ENCODE peak calls at places on chromosomes 3 and 15, in six cellular contexts. W is GM12892, B is ovary, I is breast epithelium, N is transverse colon, S is heart left ventricle. H is an unnamed sample.

GRCh38 chr3:58560771-58561311 is 16.4 kb downstream of the FAM107A start:
- DNase-seq in W (no peak), B (no peak), I (no peak), N (no peak), S (no peak), H (no peak)

GRCh38 chr3:126606021-126606420 is 47.3 kb upstream of the C3orf22 start:
- DNase-seq in W (no peak), B (no peak), I (no peak), N (no peak), S (no peak), H (no peak)

GRCh38 chr3:173814809-173815208 is 417.3 kb downstream of the NLGN1 start:
- DNase-seq in W (no peak), B (no peak), I (no peak), N (no peak), S (no peak), H (no peak)

GRCh38 chr3:171374661-171375285 is 85.4 kb downstream of the TNIK start:
- DNase-seq in W (no peak), B (no peak), I (no peak), N (no peak), S (no peak), H (no peak)

GRCh38 chr3:13513051-13513912 is 33.2 kb downstream of the HDAC11 start:
- DNase-seq in W (no peak), B (no peak), I (no peak), N (no peak), S (no peak), H (no peak)

GRCh38 chr3:150020527-150020926 is 49.8 kb upstream of the PFN2 start:
- DNase-seq in W (no peak), B (no peak), I (no peak), N (no peak), S (no peak), H (no peak)

GRCh38 chr3:71512000-71512399 is 71.5 kb downstream of the FOXP1 start:
- DNase-seq in W (peak), B (no peak), I (no peak), N (peak), S (no peak), H (no peak)

GRCh38 chr3:164479978-164480377 is 598.3 kb downstream of the SI start:
- DNase-seq in W (no peak), B (no peak), I (no peak), N (no peak), S (no peak), H (no peak)

GRCh38 chr3:139353920-139354556 is 10.2 kb downstream of the MRPS22 start:
- DNase-seq in W (no peak), B (no peak), I (no peak), N (no peak), S (no peak), H (no peak)

GRCh38 chr3:158727499-158728377 is 4.5 kb downstream of the RARRES1 start:
- DNase-seq in W (peak), B (peak), I (no peak), N (peak), S (peak), H (peak)

GRCh38 chr15:60480149-60480548 is 1.2 kb upstream of the ICE2 start:
- DNase-seq in W (no peak), B (no peak), I (no peak), N (no peak), S (no peak), H (no peak)

GRCh38 chr3:131048030-131048429 is 21.4 kb downstream of the NEK11 start:
- DNase-seq in W (no peak), B (no peak), I (no peak), N (no peak), S (no peak), H (no peak)

GRCh38 chr15:25439456-25439836 is 622 bp upstream of the UBE3A start:
- DNase-seq in W (peak), B (no peak), I (no peak), N (peak), S (peak), H (no peak)

GRCh38 chr15:25441111-25441510 is 2.3 kb upstream of the UBE3A start:
- DNase-seq in W (no peak), B (no peak), I (no peak), N (no peak), S (no peak), H (no peak)

GRCh38 chr15:25436707-25437106 is 2.1 kb downstream of the UBE3A start:
- DNase-seq in W (no peak), B (no peak), I (no peak), N (no peak), S (no peak), H (no peak)

GRCh38 chr15:25437751-25438600 is 848 bp downstream of the UBE3A start:
- DNase-seq in W (peak), B (peak), I (peak), N (peak), S (peak), H (peak)

GRCh38 chr15:25438601-25439455 is at the start of gene UBE3A:
- DNase-seq in W (peak), B (peak), I (peak), N (peak), S (peak), H (peak)
- TF ChIP-seq POLR2A in W (peak), B (peak), I (no peak), N (peak), S (no peak), H (peak)

GRCh38 chr15:91263632-91264477 is 163.8 kb downstream of the SV2B start:
- DNase-seq in W (no peak), B (peak), I (no peak), N (peak), S (peak), H (peak)
- TF ChIP-seq POLR2A in W (no peak), B (no peak), I (no peak), N (no peak), S (no peak), H (no peak)

GRCh38 chr3:30548605-30549004 is 57.8 kb upstream of the TGFBR2 start:
- DNase-seq in W (no peak), B (no peak), I (no peak), N (no peak), S (no peak), H (no peak)
- TF ChIP-seq POLR2A in W (no peak), B (no peak), I (no peak), N (no peak), S (no peak), H (no peak)

GRCh38 chr3:46021516-46021915 is 5.8 kb downstream of the XCR1 start:
- DNase-seq in W (no peak), B (no peak), I (no peak), N (no peak), S (no peak), H (no peak)

GRCh38 chr3:46025139-46025538 is 2.1 kb downstream of the XCR1 start:
- DNase-seq in W (no peak), B (no peak), I (no peak), N (no peak), S (no peak), H (no peak)

GRCh38 chr3:46024131-46024530 is 3.2 kb downstream of the XCR1 start:
- DNase-seq in W (no peak), B (no peak), I (no peak), N (no peak), S (no peak), H (no peak)

GRCh38 chr3:46020766-46021510 is 6.3 kb downstream of the XCR1 start:
- DNase-seq in W (no peak), B (no peak), I (no peak), N (no peak), S (no peak), H (no peak)

DNA sequence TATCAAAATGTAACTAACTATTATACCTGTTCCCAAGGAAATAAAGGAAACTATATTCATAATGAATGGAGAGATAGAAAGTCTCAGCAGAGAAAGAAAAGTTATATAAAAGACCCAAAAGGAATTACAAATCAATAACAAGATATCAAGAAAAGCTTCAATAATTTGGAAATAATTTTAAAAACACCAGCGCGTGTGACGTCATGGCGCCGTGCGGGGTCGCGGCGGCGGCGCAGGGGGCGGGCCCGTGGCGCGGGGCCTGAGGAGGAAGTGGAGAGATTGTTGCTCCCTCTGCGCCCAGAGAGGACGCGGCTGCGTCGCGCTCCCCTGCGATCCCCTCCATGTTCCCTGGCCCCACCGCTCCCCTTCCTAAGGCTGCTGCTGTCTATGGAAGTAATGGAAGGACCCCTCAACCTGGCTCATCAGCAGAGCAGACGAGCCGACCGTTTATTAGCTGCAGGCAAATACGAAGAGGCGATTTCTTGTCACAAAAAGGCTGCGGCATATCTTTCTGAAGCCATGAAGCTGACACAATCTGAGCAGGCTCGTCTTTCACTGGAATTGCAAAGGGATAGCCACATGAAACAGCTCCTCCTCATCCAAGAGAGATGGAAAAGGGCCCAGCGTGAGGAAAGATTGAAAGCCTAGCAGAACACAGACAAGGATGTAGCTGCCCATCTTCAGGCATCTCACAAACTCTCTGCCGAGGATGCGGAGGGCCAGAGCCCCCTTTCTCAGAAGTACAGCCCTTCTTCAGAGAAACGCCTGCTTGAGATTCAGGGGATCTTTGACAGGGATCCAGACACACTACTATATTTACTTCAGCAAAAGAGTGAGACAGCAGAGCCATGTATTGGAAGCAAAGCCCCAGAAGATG is 4.1 kb downstream of the XCR1 start:
- DNase-seq in W (no peak), B (no peak), I (no peak), N (no peak), S (no peak), H (no peak)
- TF ChIP-seq POLR2A in W (no peak), B (no peak), I (no peak), N (no peak), S (no peak), H (no peak)

GRCh38 chr15:74425634-74426033 is 8.1 kb downstream of the SEMA7A start:
- DNase-seq in W (no peak), B (no peak), I (no peak), N (no peak), S (no peak), H (no peak)
- TF ChIP-seq POLR2A in W (no peak), B (no peak), I (no peak), N (no peak), S (no peak), H (no peak)

DNA sequence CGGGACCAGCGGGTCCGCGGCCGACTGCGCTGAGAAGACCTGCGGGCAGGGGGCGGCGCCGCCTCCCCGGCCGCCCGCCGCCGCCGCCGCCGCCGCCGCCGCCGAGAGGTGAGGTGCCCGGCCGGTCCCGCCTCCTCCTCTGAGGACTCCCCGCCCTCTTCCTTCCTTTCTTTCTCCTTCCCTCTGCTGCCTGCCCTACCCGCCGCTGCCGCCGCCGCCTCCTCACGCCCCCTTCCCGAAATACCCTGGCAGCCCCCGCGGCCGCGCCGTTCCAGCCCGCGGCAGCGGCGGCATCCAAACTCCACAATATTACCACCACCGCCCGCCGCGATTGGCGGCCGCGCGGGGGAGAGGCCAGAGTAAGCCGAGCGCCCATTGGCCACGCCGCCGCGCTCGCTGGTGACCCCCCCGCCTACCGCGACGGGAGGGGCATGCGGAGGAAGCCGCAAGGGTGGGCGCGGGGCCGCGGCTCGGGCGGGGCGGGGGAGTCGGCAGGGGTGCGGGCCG is 61.8 kb upstream of the ANKRD28 start:
- DNase-seq in W (peak), B (peak), I (peak), N (peak), S (peak), H (peak)
- TF ChIP-seq POLR2A in W (no peak), B (peak), I (no peak), N (peak), S (no peak), H (no peak)

GRCh38 chr3:184712248-184712559 is 340 bp upstream of the MAGEF1 start:
- DNase-seq in W (no peak), B (no peak), I (no peak), N (no peak), S (no peak), H (no peak)

GRCh38 chr3:184710870-184711365 is 946 bp downstream of the MAGEF1 start:
- DNase-seq in W (peak), B (peak), I (no peak), N (peak), S (no peak), H (no peak)

GRCh38 chr3:184712579-184713355 is 903 bp upstream of the MAGEF1 start:
- DNase-seq in W (no peak), B (no peak), I (no peak), N (no peak), S (no peak), H (no peak)

GRCh38 chr3:184713521-184713920 is 1.7 kb upstream of the MAGEF1 start:
- DNase-seq in W (no peak), B (no peak), I (no peak), N (no peak), S (no peak), H (no peak)

DNA sequence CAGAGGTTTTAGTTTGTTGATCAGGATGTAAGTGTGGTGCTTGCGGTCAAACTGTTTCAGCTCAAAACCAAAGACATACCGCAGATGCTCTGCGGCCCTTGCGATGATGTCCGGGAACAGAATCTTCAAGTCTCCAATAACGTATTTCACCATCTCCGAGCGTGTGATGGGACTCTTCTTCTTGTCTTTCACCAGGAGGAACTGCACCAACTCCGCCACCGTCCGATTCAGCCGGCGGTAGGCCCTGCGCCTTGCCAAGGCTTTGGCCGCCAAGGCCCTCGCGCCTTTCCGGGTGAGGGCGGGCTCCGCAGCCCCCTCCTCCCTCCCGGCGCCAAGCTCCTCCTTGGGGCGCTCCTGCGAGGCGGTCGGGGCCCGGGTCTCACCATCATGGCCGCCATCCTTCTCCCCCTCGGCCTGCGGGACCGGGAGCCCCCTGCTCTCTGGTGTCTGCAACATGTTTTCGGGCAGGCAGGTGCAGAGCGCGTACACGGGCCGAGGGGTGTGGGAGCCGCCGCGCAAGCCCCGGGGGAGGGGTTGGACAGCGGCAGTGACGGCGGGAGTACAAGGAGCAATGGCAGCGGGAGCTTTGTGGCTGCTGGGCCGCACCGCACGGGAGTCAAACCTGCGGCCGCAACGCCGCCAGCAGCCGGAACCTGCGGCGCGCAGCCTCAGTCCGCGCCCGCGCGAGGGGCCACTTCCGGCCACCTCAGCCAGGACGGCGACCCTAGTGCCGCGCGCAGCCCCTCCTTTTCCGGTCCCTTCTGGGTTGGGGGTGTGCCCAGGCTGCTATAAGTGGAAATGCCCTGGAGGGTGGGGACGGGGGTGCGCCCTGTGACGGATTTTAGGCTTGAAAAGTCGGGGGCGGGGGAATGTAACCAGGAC is at the start of gene MAGEF1:
- DNase-seq in W (peak), B (peak), I (peak), N (peak), S (peak), H (peak)
- TF ChIP-seq POLR2A in W (peak), B (peak), I (no peak), N (peak), S (no peak), H (peak)

GRCh38 chr3:50298836-50299637 is at the start of the genes HYAL3 and NAA80:
- DNase-seq in W (peak), B (peak), I (peak), N (peak), S (peak), H (peak)
- TF ChIP-seq POLR2A in W (peak), B (peak), I (peak), N (peak), S (peak), H (peak)

GRCh38 chr3:4978259-4978965 is 825 bp upstream of the BHLHE40 start:
- DNase-seq in W (peak), B (peak), I (peak), N (peak), S (peak), H (peak)

GRCh38 chr3:4978966-4979400 is 254 bp upstream of the BHLHE40 start:
- DNase-seq in W (peak), B (peak), I (peak), N (peak), S (peak), H (peak)

GRCh38 chr3:4981160-4981687 is 2.0 kb downstream of the BHLHE40 start:
- DNase-seq in W (no peak), B (no peak), I (no peak), N (no peak), S (no peak), H (no peak)

GRCh38 chr3:4980229-4981159 is 1.3 kb downstream of the BHLHE40 start:
- DNase-seq in W (no peak), B (peak), I (peak), N (peak), S (peak), H (peak)

GRCh38 chr3:4979401-4980228 is at the start of gene BHLHE40:
- DNase-seq in W (no peak), B (peak), I (no peak), N (peak), S (peak), H (no peak)
- TF ChIP-seq POLR2A in W (peak), B (peak), I (peak), N (peak), S (peak), H (peak)

GRCh38 chr15:59424626-59425025 is 13.4 kb upstream of the FAM81A start:
- DNase-seq in W (no peak), B (no peak), I (no peak), N (no peak), S (no peak), H (no peak)
- TF ChIP-seq POLR2A in W (no peak), B (no peak), I (no peak), N (no peak), S (no peak), H (no peak)